ENCODE peak calls at places on chromosome 4, in four cellular contexts. E, G, Z and D are unnamed samples.

GRCh38 chr4:99033956-99034355 is 38.4 kb downstream of the METAP1 start:
- DNase-seq in G (no peak), Z (no peak), E (peak), D (no peak)

GRCh38 chr4:166198921-166199320 is 325.9 kb downstream of the TLL1 start:
- DNase-seq in E (no peak), G (no peak), Z (no peak), D (no peak)

GRCh38 chr4:100240008-100240407 is 49.7 kb upstream of the DDIT4L start:
- DNase-seq in G (no peak), Z (no peak), E (no peak), D (no peak)

GRCh38 chr4:153218961-153219360 is 14.7 kb downstream of the TRIM2 start:
- DNase-seq in G (no peak), E (no peak), Z (no peak), D (no peak)

GRCh38 chr4:115356176-115356575 is 242.8 kb upstream of the NDST4 start:
- DNase-seq in G (no peak), E (no peak), Z (no peak), D (no peak)

GRCh38 chr4:107261241-107261874 is 225.2 kb upstream of the DKK2 start:
- DNase-seq in Z (no peak), G (no peak), E (peak), D (peak)

GRCh38 chr4:108370291-108370690 is 201.6 kb upstream of the LEF1 start:
- DNase-seq in E (no peak), Z (peak), G (peak), D (no peak)

GRCh38 chr4:161188578-161188977 is 975.2 kb downstream of the FSTL5 start:
- DNase-seq in Z (no peak), G (no peak), E (no peak), D (no peak)

GRCh38 chr4:128390475-128390996 is 102.9 kb upstream of the PGRMC2 start:
- DNase-seq in Z (no peak), G (no peak), E (no peak), D (no peak)

GRCh38 chr4:33316033-33316432 is 2595.9 kb downstream of the PCDH7 start:
- DNase-seq in E (no peak), Z (no peak), G (no peak), D (peak)

GRCh38 chr4:121233982-121234381 is 69.9 kb upstream of the TNIP3 start:
- DNase-seq in Z (no peak), G (no peak), E (no peak), D (no peak)

GRCh38 chr4:178976861-178977260 is 1534.6 kb upstream of the AGA start:
- DNase-seq in G (no peak), E (no peak), Z (no peak), D (no peak)

GRCh38 chr4:41874398-41874797 is 60.8 kb upstream of the TMEM33 start:
- DNase-seq in E (no peak), G (no peak), Z (no peak), D (no peak)

GRCh38 chr4:41874873-41875272 is 60.4 kb upstream of the TMEM33 start:
- DNase-seq in E (no peak), G (no peak), Z (no peak), D (no peak)

GRCh38 chr4:41877020-41877796 is 58.0 kb upstream of the TMEM33 start:
- DNase-seq in G (no peak), Z (peak), E (no peak), D (no peak)

GRCh38 chr4:41878170-41878941 is 56.9 kb upstream of the TMEM33 start:
- DNase-seq in G (no peak), Z (peak), E (no peak), D (no peak)

GRCh38 chr4:41873380-41874295 is 61.6 kb upstream of the TMEM33 start:
- DNase-seq in E (no peak), Z (peak), G (no peak), D (no peak)
- H3K4me3 ChIP-seq in E (no peak), Z (no peak), G (peak), D (no peak)

GRCh38 chr4:44425614-44426208 is 22.9 kb downstream of the KCTD8 start:
- DNase-seq in Z (no peak), E (peak), G (no peak), D (peak)
- TF ChIP-seq CTCF in Z (no peak), E (peak), G (no peak), D (peak)

DNA sequence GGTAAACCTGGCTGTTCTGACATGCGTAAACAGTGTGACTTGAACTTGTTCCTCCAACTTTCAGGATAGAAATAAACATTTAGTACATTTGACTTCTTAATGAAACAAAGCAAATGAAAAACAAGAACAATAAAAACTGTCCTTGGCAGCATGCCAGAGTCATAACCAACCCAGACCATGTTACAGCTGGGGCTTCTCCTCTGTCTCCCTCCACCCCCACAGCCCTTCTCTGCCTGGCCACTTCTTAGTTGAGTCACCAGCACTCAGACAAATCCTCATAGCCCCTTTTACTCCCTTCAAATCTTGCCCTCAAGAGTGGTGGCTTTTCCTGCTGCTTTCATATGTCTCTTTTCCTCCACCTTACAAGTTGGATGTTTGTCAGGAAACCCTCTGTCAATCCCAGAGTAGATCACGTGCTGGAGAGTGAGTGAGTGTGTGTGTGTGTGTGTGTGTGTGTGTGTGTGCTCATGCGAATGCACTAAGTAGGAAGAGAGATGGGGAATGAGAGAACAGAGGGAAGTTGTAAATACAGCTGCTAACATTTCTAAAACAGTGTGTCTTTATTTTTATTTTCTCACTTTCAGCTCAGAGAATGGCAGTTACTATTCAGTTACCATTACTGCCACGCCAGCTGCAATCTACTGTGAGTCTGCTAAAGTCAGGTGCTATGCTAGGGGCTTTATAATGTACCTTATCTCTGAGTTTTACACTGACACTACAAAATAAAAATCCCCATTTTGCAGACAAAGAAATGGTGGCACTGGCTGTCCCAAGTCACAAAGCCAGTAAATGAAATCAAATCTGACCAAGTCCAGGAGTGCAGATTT is 15.0 kb downstream of the SCARB2 start:
- DNase-seq in Z (no peak), G (peak), E (peak), D (peak)
- H3K4me3 ChIP-seq in Z (no peak), G (no peak), E (no peak), D (no peak)

GRCh38 chr4:36163198-36163597 is 81.1 kb downstream of the ARAP2 start:
- DNase-seq in E (no peak), G (no peak), Z (no peak), D (no peak)

GRCh38 chr4:36172650-36173049 is 71.7 kb downstream of the ARAP2 start:
- DNase-seq in Z (no peak), G (no peak), E (no peak), D (no peak)

GRCh38 chr4:36165256-36166005 is 78.9 kb downstream of the ARAP2 start:
- DNase-seq in E (peak), G (no peak), Z (no peak), D (peak)

GRCh38 chr4:36173923-36174322 is 70.4 kb downstream of the ARAP2 start:
- DNase-seq in Z (no peak), G (no peak), E (no peak), D (no peak)

DNA sequence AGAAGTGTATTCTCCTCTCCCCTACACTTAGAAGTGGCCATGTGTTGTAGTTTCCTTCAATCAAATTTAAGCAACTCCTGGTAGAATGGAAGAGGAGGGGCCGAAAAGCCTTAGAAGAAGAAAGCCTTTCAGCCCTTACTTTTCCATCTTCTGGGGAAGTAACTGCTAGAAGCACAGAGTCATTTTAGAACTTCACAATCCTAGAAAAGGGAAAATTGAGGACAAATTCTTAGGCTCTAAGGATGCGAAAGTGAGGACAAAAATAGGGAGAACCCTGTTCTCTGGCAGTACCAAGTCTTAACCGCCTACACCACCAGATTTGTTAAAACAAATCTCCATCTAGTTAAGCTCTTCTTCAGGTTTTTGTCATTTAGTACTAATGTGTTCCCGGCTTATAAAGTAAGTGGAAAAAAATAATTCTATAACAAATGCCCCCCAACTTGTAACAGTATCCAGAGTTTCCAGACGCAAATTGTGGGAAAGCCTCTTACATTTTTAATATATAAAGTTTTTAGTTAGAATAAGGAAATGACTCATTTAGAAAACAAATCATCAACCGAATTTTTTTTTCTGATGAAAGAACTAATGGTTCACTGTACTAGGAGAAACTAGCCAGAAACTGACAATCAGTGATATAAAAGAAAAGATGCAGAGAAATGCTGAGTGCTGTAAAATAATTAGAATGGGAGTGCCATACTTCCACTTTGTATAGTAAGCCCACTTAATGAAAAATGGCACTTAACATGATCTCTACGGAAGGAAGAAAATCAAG is 76.0 kb downstream of the ARAP2 start:
- DNase-seq in E (peak), G (no peak), Z (no peak), D (peak)
- TF ChIP-seq CTCF in E (no peak), G (no peak), Z (no peak), D (no peak)